ENCODE peak calls at places on chromosomes 13 and 19, in five cellular contexts. One of them, this sample, is unnamed.
A peak's percentile ranks its signal among the peaks of the same experiment; 100 is the strongest.

GRCh38 chr19:27972291-27973040 is 1240.5 kb downstream of the UQCRFS1 start:
- DNase-seq in IMR-90: no peak
- DNase-seq in AG10803: peak; percentile 74
- DNase-seq in astrocyte: peak; percentile 88
- DNase-seq in psoas muscle: no peak
- DNase-seq in this sample: peak; percentile 35

GRCh38 chr13:90447735-90448103 is 899.8 kb upstream of the MIR17HG start:
- DNase-seq in astrocyte: peak; percentile 94
- DNase-seq in IMR-90: peak; percentile 63
- DNase-seq in psoas muscle: no peak
- DNase-seq in AG10803: peak; percentile 75
- DNase-seq in this sample: peak; percentile 69

GRCh38 chr13:38180100-38180499 is 169.6 kb upstream of the UFM1 start:
- DNase-seq in astrocyte: peak; percentile 89
- DNase-seq in AG10803: peak; percentile 73
- DNase-seq in psoas muscle: no peak
- DNase-seq in IMR-90: peak; percentile 2
- DNase-seq in this sample: peak; percentile 58

GRCh38 chr19:8057545-8058270 is 5.1 kb downstream of the CCL25 start:
- DNase-seq in astrocyte: no peak
- DNase-seq in IMR-90: no peak
- DNase-seq in psoas muscle: no peak
- DNase-seq in AG10803: no peak
- DNase-seq in this sample: no peak

GRCh38 chr19:18408053-18408476 is 10.6 kb upstream of the LRRC25 start:
- DNase-seq in astrocyte: no peak
- DNase-seq in IMR-90: no peak
- DNase-seq in AG10803: no peak
- DNase-seq in psoas muscle: peak; percentile 66
- DNase-seq in this sample: no peak

GRCh38 chr19:19656451-19657396 is 6.8 kb downstream of the ATP13A1 start:
- DNase-seq in AG10803: no peak
- DNase-seq in astrocyte: no peak
- DNase-seq in psoas muscle: peak; percentile 42
- DNase-seq in IMR-90: no peak
- DNase-seq in this sample: no peak

GRCh38 chr13:112053167-112053743 is 13.7 kb upstream of the SOX1 start:
- DNase-seq in IMR-90: no peak
- DNase-seq in psoas muscle: no peak
- DNase-seq in AG10803: no peak
- DNase-seq in astrocyte: no peak
- DNase-seq in this sample: no peak

GRCh38 chr19:16447015-16447384 is 24.8 kb downstream of the EPS15L1 start:
- DNase-seq in IMR-90: peak; percentile 91
- DNase-seq in AG10803: peak; percentile 86
- DNase-seq in psoas muscle: peak; percentile 88
- DNase-seq in astrocyte: peak; percentile 83
- DNase-seq in this sample: peak; percentile 78

GRCh38 chr19:47646924-47647323 is 38.0 kb downstream of the BICRA start:
- DNase-seq in AG10803: no peak
- DNase-seq in psoas muscle: no peak
- DNase-seq in astrocyte: no peak
- DNase-seq in IMR-90: no peak
- DNase-seq in this sample: no peak

GRCh38 chr13:103140001-103140671 is 73.9 kb upstream of the SLC10A2 start:
- DNase-seq in IMR-90: no peak
- DNase-seq in psoas muscle: no peak
- DNase-seq in AG10803: no peak
- DNase-seq in astrocyte: no peak
- DNase-seq in this sample: peak; percentile 46

GRCh38 chr13:76887070-76887563 is 912 bp upstream of the KCTD12 start:
- DNase-seq in astrocyte: peak; percentile 7
- DNase-seq in IMR-90: no peak
- DNase-seq in AG10803: no peak
- DNase-seq in psoas muscle: no peak
- DNase-seq in this sample: no peak

GRCh38 chr13:107817652-107818287 is 397.6 kb downstream of the LIG4 start:
- DNase-seq in psoas muscle: no peak
- DNase-seq in AG10803: no peak
- DNase-seq in IMR-90: no peak
- DNase-seq in astrocyte: no peak
- DNase-seq in this sample: no peak

GRCh38 chr13:90709329-90709728 is 638.2 kb upstream of the MIR17HG start:
- DNase-seq in psoas muscle: no peak
- DNase-seq in IMR-90: no peak
- DNase-seq in astrocyte: no peak
- DNase-seq in AG10803: no peak
- DNase-seq in this sample: no peak

GRCh38 chr13:94708971-94709614 is 3.3 kb downstream of the SOX21 start:
- DNase-seq in astrocyte: no peak
- DNase-seq in psoas muscle: no peak
- DNase-seq in AG10803: no peak
- DNase-seq in IMR-90: no peak
- DNase-seq in this sample: no peak

GRCh38 chr19:33040994-33041827 is 23.5 kb downstream of the RHPN2 start:
- DNase-seq in astrocyte: peak; percentile 25
- DNase-seq in psoas muscle: peak; percentile 57
- DNase-seq in AG10803: peak; percentile 29
- DNase-seq in IMR-90: no peak
- DNase-seq in this sample: peak; percentile 16

GRCh38 chr13:92821324-92821723 is 405.3 kb upstream of the GPC6 start:
- DNase-seq in AG10803: no peak
- DNase-seq in psoas muscle: no peak
- DNase-seq in IMR-90: no peak
- DNase-seq in astrocyte: no peak
- DNase-seq in this sample: no peak

GRCh38 chr19:40341601-40342482 is 6.4 kb downstream of the C19orf47 start:
- DNase-seq in IMR-90: no peak
- DNase-seq in AG10803: peak; percentile 22
- DNase-seq in psoas muscle: peak; percentile 94
- DNase-seq in astrocyte: no peak
- DNase-seq in this sample: no peak

GRCh38 chr13:92317066-92317465 is 909.5 kb upstream of the GPC6 start:
- DNase-seq in IMR-90: peak; percentile 24
- DNase-seq in AG10803: no peak
- DNase-seq in astrocyte: peak; percentile 79
- DNase-seq in psoas muscle: no peak
- DNase-seq in this sample: peak; percentile 45

GRCh38 chr13:74641586-74641985 is 507.4 kb upstream of the KLF12 start:
- DNase-seq in psoas muscle: no peak
- DNase-seq in IMR-90: peak; percentile 74
- DNase-seq in astrocyte: peak; percentile 80
- DNase-seq in AG10803: peak; percentile 61
- DNase-seq in this sample: peak; percentile 93

GRCh38 chr19:7373862-7374261 is 25.1 kb downstream of the ARHGEF18 start:
- DNase-seq in psoas muscle: peak; percentile 23
- DNase-seq in astrocyte: no peak
- DNase-seq in AG10803: no peak
- DNase-seq in IMR-90: no peak
- DNase-seq in this sample: peak; percentile 21

GRCh38 chr19:33301900-33302174 is 497 bp downstream of the CEBPA start:
- DNase-seq in IMR-90: no peak
- DNase-seq in AG10803: no peak
- DNase-seq in psoas muscle: no peak
- DNase-seq in astrocyte: no peak
- DNase-seq in this sample: no peak

GRCh38 chr13:72109863-72110262 is 242.9 kb upstream of the DACH1 start:
- DNase-seq in AG10803: no peak
- DNase-seq in psoas muscle: no peak
- DNase-seq in IMR-90: no peak
- DNase-seq in astrocyte: peak; percentile 57
- DNase-seq in this sample: no peak

GRCh38 chr13:112256716-112257497 is 119.2 kb upstream of the SPACA7 start:
- DNase-seq in psoas muscle: no peak
- DNase-seq in IMR-90: no peak
- DNase-seq in astrocyte: no peak
- DNase-seq in AG10803: no peak
- DNase-seq in this sample: no peak

GRCh38 chr13:46032341-46032740 is 20.2 kb downstream of the ZC3H13 start:
- DNase-seq in psoas muscle: no peak
- DNase-seq in IMR-90: no peak
- DNase-seq in astrocyte: no peak
- DNase-seq in AG10803: no peak
- DNase-seq in this sample: no peak

GRCh38 chr19:51772977-51773376 is 12.0 kb downstream of the FPR2 start:
- DNase-seq in AG10803: no peak
- DNase-seq in IMR-90: no peak
- DNase-seq in psoas muscle: no peak
- DNase-seq in astrocyte: no peak
- DNase-seq in this sample: no peak

GRCh38 chr13:46992383-46992952 is 95.6 kb upstream of the HTR2A start:
- DNase-seq in astrocyte: no peak
- DNase-seq in IMR-90: no peak
- DNase-seq in AG10803: peak; percentile 12
- DNase-seq in psoas muscle: no peak
- DNase-seq in this sample: peak; percentile 41

GRCh38 chr19:30556230-30556711 is 184.1 kb downstream of the ZNF536 start:
- DNase-seq in astrocyte: no peak
- DNase-seq in AG10803: no peak
- DNase-seq in IMR-90: no peak
- DNase-seq in psoas muscle: no peak
- DNase-seq in this sample: no peak

GRCh38 chr19:18346091-18346490 is 5.7 kb downstream of the PGPEP1 start:
- DNase-seq in IMR-90: no peak
- DNase-seq in psoas muscle: no peak
- DNase-seq in AG10803: no peak
- DNase-seq in astrocyte: no peak
- DNase-seq in this sample: no peak

GRCh38 chr19:29129148-29129547 is 83.8 kb downstream of the UQCRFS1 start:
- DNase-seq in IMR-90: no peak
- DNase-seq in AG10803: no peak
- DNase-seq in astrocyte: no peak
- DNase-seq in psoas muscle: no peak
- DNase-seq in this sample: no peak

GRCh38 chr13:24232037-24232436 is 71.5 kb downstream of the SPATA13 start:
- DNase-seq in AG10803: no peak
- DNase-seq in psoas muscle: no peak
- DNase-seq in IMR-90: no peak
- DNase-seq in astrocyte: no peak
- DNase-seq in this sample: no peak

GRCh38 chr13:24230428-24231072 is 70.0 kb downstream of the SPATA13 start:
- DNase-seq in astrocyte: no peak
- DNase-seq in IMR-90: no peak
- DNase-seq in AG10803: no peak
- DNase-seq in psoas muscle: no peak
- DNase-seq in this sample: no peak

GRCh38 chr13:24234200-24234915 is 73.8 kb downstream of the SPATA13 start:
- DNase-seq in IMR-90: no peak
- DNase-seq in psoas muscle: no peak
- DNase-seq in astrocyte: no peak
- DNase-seq in AG10803: no peak
- DNase-seq in this sample: no peak

GRCh38 chr13:24232474-24232873 is 72.0 kb downstream of the SPATA13 start:
- DNase-seq in psoas muscle: no peak
- DNase-seq in astrocyte: no peak
- DNase-seq in AG10803: no peak
- DNase-seq in IMR-90: no peak
- DNase-seq in this sample: no peak

DNA sequence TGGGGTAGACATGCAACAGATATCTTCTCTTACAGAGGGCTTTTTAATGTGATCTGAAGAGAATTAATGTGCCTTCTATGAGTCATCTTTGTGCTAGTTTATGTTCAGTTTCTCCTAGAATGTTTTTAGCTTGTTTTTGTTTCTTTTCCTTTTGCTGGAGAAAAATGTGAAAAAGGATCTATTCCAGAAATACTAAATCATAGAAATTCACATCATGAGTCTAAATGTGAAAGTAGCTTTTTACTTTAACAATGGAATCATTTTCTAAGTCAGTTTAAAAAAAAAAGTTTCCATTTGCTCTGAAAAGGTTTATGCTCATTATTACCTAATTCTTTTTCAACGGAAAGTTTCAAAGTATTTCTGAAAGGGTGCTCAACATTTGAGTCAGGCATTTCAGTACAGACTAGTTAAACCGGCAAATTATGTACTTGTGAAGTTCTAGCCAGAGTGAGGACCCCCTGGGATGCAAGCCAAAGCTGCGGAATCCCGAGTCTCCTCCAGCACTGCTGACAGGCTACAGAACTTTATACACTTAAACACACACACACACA is 72.9 kb downstream of the SPATA13 start:
- DNase-seq in psoas muscle: no peak
- DNase-seq in AG10803: peak; percentile 41
- DNase-seq in IMR-90: peak; percentile 64
- DNase-seq in astrocyte: peak; percentile 69
- DNase-seq in this sample: peak; percentile 54
- H3K4me3 ChIP-seq in psoas muscle: no peak overlapping the region
- H3K4me3 ChIP-seq in AG10803: peak overlapping the region; percentile 30
- H3K4me3 ChIP-seq in IMR-90: peak overlapping the region; percentile 47
- H3K4me3 ChIP-seq in astrocyte: peak overlapping the region; percentile 36
- H3K4me3 ChIP-seq in this sample: peak overlapping the region; percentile 30

DNA sequence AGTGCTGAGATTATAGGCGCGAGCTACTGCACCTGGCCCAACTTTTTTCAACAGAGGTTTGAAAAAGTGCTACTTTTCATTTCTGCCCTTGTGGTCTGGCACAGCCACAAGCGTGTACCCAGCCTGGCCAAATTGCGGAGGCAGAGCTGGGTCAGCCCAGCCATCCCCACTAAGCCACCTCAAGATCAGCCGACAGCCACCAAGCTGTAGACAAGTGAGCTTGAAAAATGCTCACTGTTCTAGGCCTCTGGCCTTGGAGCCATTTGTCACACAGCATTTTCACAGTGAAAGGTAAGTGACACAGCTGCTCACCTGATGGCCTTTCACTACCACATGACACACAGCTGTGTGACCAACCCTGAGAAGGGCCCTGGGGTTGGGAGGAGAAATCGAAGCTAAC is 27.3 kb downstream of the DNMT1 start:
- DNase-seq in psoas muscle: no peak
- DNase-seq in astrocyte: no peak
- DNase-seq in IMR-90: no peak
- DNase-seq in AG10803: no peak
- DNase-seq in this sample: no peak
- TF ChIP-seq CTCF in psoas muscle: no peak
- TF ChIP-seq CTCF in astrocyte: no peak
- TF ChIP-seq CTCF in IMR-90: no peak
- TF ChIP-seq CTCF in AG10803: no peak
- TF ChIP-seq CTCF in this sample: no peak

GRCh38 chr19:35296644-35297514 is 4.9 kb downstream of the MAG start:
- DNase-seq in AG10803: no peak
- DNase-seq in psoas muscle: no peak
- DNase-seq in IMR-90: no peak
- DNase-seq in astrocyte: no peak
- DNase-seq in this sample: no peak
- H3K4me3 ChIP-seq in AG10803: no peak overlapping the region
- H3K4me3 ChIP-seq in psoas muscle: no peak overlapping the region
- H3K4me3 ChIP-seq in IMR-90: no peak overlapping the region
- H3K4me3 ChIP-seq in astrocyte: no peak overlapping the region
- H3K4me3 ChIP-seq in this sample: no peak overlapping the region

DNA sequence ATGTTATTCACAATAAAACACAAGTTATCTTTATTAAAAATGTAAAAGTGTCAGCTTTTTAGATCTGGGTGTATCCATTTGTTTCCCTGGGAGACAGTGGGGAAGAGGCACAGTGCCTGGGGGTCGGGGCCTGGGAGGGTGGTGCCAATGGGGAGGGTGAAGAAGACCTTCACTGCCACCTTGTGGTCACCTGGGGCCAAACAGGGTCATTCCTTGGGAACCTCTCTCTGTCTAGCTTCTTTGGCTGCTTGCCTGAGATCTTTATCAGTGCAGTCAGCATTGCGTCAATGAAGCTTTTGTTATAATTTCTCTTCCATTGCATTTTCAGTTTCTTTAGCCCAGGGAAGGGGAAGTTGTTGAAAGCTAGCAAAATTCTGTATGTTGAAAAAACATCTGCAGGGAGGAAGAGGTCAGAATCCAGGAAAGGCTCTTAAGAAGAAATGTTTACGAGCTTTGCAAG is 39.1 kb downstream of the PCDH8 start:
- DNase-seq in psoas muscle: no peak
- DNase-seq in astrocyte: peak; percentile 27
- DNase-seq in AG10803: peak; percentile 20
- DNase-seq in IMR-90: peak; percentile 39
- DNase-seq in this sample: peak; percentile 53
- TF ChIP-seq CTCF in psoas muscle: peak; percentile 38
- TF ChIP-seq CTCF in astrocyte: peak; percentile 33
- TF ChIP-seq CTCF in AG10803: no peak
- TF ChIP-seq CTCF in IMR-90: peak; percentile 33
- TF ChIP-seq CTCF in this sample: peak; percentile 37

This sample was measured in fibroblast of mammary gland.